ENCODE peak calls at places on chromosomes 11 and 22, in eight cellular contexts. N is BJ; M is uterus; L is brain microvascular endothelial cell; A is CD8-positive, alpha-beta T cell; K is astrocyte of the spinal cord; O is spleen; J is body of pancreas. V is an unnamed sample.

GRCh38 chr22:42906605-42907338 is 49.7 kb upstream of the ARFGAP3 start:
- DNase-seq in N (no peak), O (no peak), K (no peak), A (no peak), M (peak), J (no peak), L (no peak), V (no peak)

GRCh38 chr11:28981331-28981865 is 873.2 kb downstream of the METTL15 start:
- DNase-seq in K (peak), N (no peak), O (no peak), L (peak), M (no peak), A (no peak), J (no peak), V (no peak)

GRCh38 chr22:33785283-33785991 is 134.8 kb downstream of the LARGE1 start:
- DNase-seq in N (peak), A (no peak), O (no peak), M (no peak), J (no peak), L (peak), K (peak), V (no peak)

GRCh38 chr11:62142043-62142375 is 18.2 kb downstream of the INCENP start:
- DNase-seq in M (no peak), O (peak), A (no peak), L (no peak), J (no peak), K (no peak), N (no peak), V (no peak)

GRCh38 chr11:33116535-33116934 is 44.7 kb downstream of the CSTF3 start:
- DNase-seq in J (no peak), M (no peak), L (no peak), K (peak), A (no peak), O (no peak), N (no peak), V (no peak)

GRCh38 chr11:120239713-120240640 is at the start of gene POU2F3:
- DNase-seq in O (peak), L (no peak), J (peak), N (no peak), K (no peak), A (no peak), M (no peak), V (no peak)

GRCh38 chr11:118911113-118911879 is 14.4 kb downstream of the BCL9L start:
- DNase-seq in K (peak), J (no peak), A (no peak), O (peak), N (no peak), L (no peak), M (peak), V (no peak)

GRCh38 chr11:118895093-118896039 is 11.7 kb downstream of the CXCR5 start:
- DNase-seq in A (peak), N (no peak), K (no peak), M (no peak), L (no peak), J (no peak), O (peak), V (no peak)

GRCh38 chr11:67442504-67443398 is 525 bp downstream of the CORO1B start:
- DNase-seq in L (no peak), J (no peak), A (no peak), N (no peak), O (peak), M (no peak), K (no peak), V (no peak)

GRCh38 chr11:1382429-1382828 is 7.3 kb upstream of the BRSK2 start:
- DNase-seq in M (no peak), A (no peak), L (no peak), K (no peak), O (peak), J (no peak), N (no peak), V (no peak)

GRCh38 chr22:32334640-32335365 is 22.9 kb upstream of the RFPL3 start:
- DNase-seq in J (peak), O (no peak), K (no peak), M (no peak), N (no peak), A (no peak), L (no peak), V (no peak)

GRCh38 chr22:17087176-17088131 is 2.7 kb downstream of the IL17RA start:
- DNase-seq in J (no peak), N (no peak), M (no peak), L (peak), O (no peak), A (peak), K (peak), V (no peak)

GRCh38 chr11:19519912-19520641 is 192.6 kb upstream of the NAV2 start:
- DNase-seq in K (no peak), A (no peak), O (no peak), M (no peak), N (no peak), L (no peak), J (no peak), V (no peak)

GRCh38 chr11:92380882-92381281 is 156.3 kb downstream of the FAT3 start:
- DNase-seq in J (no peak), A (no peak), O (no peak), K (peak), M (no peak), N (peak), L (peak), V (no peak)

GRCh38 chr22:30781271-30781875 is 86.7 kb downstream of the OSBP2 start:
- DNase-seq in N (no peak), M (no peak), O (no peak), J (no peak), K (peak), A (no peak), L (no peak), V (no peak)

GRCh38 chr11:41879186-41879738 is 419.8 kb upstream of the LRRC4C start:
- DNase-seq in J (no peak), K (peak), M (no peak), L (peak), A (no peak), O (no peak), N (peak), V (no peak)

GRCh38 chr11:129959687-129960086 is 42.9 kb downstream of the PRDM10 start:
- DNase-seq in N (no peak), O (no peak), K (no peak), M (no peak), A (no peak), L (no peak), J (no peak), V (no peak)

GRCh38 chr11:72828081-72828567 is 13.9 kb downstream of the ATG16L2 start:
- DNase-seq in N (no peak), O (no peak), M (peak), L (no peak), A (no peak), K (peak), J (no peak), V (no peak)

GRCh38 chr11:112965601-112966125 is 4.4 kb downstream of the NCAM1 start:
- DNase-seq in A (no peak), M (no peak), J (no peak), O (no peak), K (no peak), L (no peak), N (no peak), V (no peak)

GRCh38 chr11:29282088-29282487 is 734.7 kb downstream of the KCNA4 start:
- DNase-seq in K (peak), M (no peak), A (no peak), O (no peak), L (peak), J (no peak), N (peak), V (no peak)

GRCh38 chr11:94734563-94735275 is 33.4 kb upstream of the AMOTL1 start:
- DNase-seq in L (no peak), A (no peak), O (no peak), K (peak), M (no peak), N (no peak), J (no peak), V (no peak)

GRCh38 chr11:31160504-31161422 is 208.8 kb downstream of the DCDC1 start:
- DNase-seq in M (no peak), L (no peak), O (no peak), J (no peak), N (no peak), A (no peak), K (no peak), V (no peak)

GRCh38 chr11:8765294-8765693 is 82.7 kb downstream of the RPL27A start:
- DNase-seq in N (no peak), A (no peak), L (peak), K (peak), J (no peak), O (no peak), M (peak), V (no peak)

GRCh38 chr11:47437746-47438418 is 11.1 kb downstream of the RAPSN start:
- DNase-seq in L (no peak), K (no peak), A (no peak), J (peak), N (no peak), M (no peak), O (no peak), V (no peak)

GRCh38 chr11:16299884-16300778 is 56.2 kb downstream of the SOX6 start:
- DNase-seq in J (no peak), N (no peak), K (no peak), M (no peak), L (no peak), A (no peak), O (no peak), V (no peak)

GRCh38 chr11:115153731-115154354 is 350.4 kb downstream of the CADM1 start:
- DNase-seq in J (no peak), A (no peak), K (no peak), O (no peak), M (no peak), L (no peak), N (no peak), V (no peak)

GRCh38 chr11:115148101-115148500 is 356.1 kb downstream of the CADM1 start:
- DNase-seq in O (no peak), M (no peak), J (no peak), A (no peak), L (no peak), K (no peak), N (no peak), V (no peak)

GRCh38 chr11:115148691-115149090 is 355.5 kb downstream of the CADM1 start:
- DNase-seq in K (no peak), A (no peak), J (no peak), O (no peak), L (no peak), M (no peak), N (no peak), V (no peak)

GRCh38 chr11:115153135-115153534 is 351.1 kb downstream of the CADM1 start:
- DNase-seq in N (no peak), L (no peak), A (no peak), M (no peak), K (peak), O (no peak), J (no peak), V (no peak)

DNA sequence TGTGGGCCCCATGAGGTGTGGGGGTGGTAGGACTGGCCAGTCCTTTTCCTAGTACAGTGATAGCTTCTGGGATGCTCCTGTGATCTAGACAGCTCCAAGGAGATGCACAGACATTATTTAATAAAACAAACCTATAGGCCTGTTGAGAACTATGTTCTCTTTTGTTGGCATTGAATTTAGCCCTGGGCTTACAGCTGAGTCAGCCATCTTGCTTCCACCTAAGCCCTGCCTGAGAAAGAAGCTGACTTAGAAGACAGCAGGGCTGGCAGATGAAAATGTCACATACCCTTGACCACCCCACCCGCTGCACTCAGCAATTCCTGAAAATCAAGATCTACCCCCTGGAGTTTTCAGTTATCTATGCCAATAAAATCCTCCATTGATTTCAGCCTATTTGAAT is 353.2 kb downstream of the CADM1 start:
- DNase-seq in L (no peak), K (no peak), A (no peak), J (no peak), M (no peak), N (no peak), O (no peak), V (no peak)
- H3K4me3 ChIP-seq in L (no peak), K (no peak), A (no peak), J (no peak), M (no peak), N (no peak), O (no peak), V (no peak)

GRCh38 chr11:57322881-57323467 is 1.8 kb downstream of the TNKS1BP1 start:
- DNase-seq in N (no peak), O (no peak), L (no peak), M (no peak), A (no peak), K (no peak), J (no peak), V (no peak)

GRCh38 chr11:57324154-57324885 is 432 bp downstream of the TNKS1BP1 start:
- DNase-seq in L (peak), A (no peak), K (peak), N (no peak), O (peak), J (peak), M (peak), V (no peak)

GRCh38 chr11:57321996-57322880 is 2.5 kb downstream of the TNKS1BP1 start:
- DNase-seq in N (peak), K (peak), J (peak), A (peak), M (peak), L (peak), O (no peak), V (peak)

GRCh38 chr11:57324886-57325734 is at the start of gene TNKS1BP1:
- DNase-seq in L (peak), O (peak), K (peak), J (peak), N (peak), M (peak), A (peak), V (peak)

GRCh38 chr11:57323503-57324153 is 1.1 kb downstream of the TNKS1BP1 start:
- DNase-seq in O (no peak), J (no peak), A (no peak), L (peak), K (peak), N (no peak), M (no peak), V (no peak)
- TF ChIP-seq CTCF in O (no peak), J (no peak), A (no peak), L (peak), K (peak), N (peak), M (no peak), V (peak)

GRCh38 chr22:35834080-35834479 is 116.4 kb downstream of the APOL5 start:
- DNase-seq in L (no peak), M (no peak), K (no peak), J (no peak), O (no peak), N (no peak), A (no peak), V (no peak)
- H3K4me3 ChIP-seq in L (no peak), M (no peak), K (no peak), J (no peak), O (no peak), N (peak), A (no peak), V (no peak)

DNA sequence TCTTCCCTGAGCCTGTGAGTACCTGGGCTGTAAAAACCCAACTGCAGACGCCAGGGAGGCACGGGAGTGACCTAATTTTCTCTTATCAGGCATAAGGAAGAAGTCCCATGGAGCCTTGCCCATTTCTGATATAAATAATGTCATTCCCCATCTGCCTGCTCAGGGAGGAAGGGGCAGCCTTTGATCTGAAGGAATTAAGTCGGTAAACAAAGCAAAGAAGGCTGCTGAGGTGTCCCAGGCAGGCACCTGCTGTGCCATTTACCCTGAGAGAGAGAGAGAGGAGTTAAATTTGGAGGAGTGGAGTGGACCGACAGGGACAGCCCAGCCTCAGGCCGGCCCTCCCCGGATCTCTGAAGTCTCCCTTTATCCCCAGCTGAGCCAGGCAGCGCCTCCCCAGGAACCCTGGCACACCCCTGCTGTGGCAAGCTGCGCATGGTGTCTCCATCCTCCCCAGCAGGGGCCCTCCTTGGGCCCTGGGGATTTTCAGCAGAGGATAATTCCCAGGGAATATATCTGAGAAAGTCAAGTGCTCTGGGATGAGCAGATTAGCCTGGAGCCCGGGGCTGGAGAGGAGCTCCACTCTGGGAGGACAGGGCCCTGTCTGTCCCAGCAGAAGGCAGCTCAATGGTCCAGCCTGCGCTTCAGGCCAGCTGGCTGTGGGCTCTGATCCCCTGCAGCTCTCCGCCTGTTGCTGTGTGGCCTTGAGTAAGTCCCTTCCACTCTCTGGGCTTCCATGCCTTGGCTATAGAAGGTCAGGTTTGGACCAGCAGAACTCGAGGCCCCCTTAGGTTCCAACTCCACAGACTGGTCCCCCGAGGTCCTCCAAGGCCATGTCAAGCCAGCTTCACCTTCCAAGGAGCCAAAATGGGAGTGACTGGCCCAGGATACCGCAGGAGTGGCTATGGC is 17.5 kb upstream of the CABP7 start:
- DNase-seq in M (no peak), K (no peak), A (no peak), O (no peak), J (no peak), L (no peak), N (no peak), V (no peak)
- TF ChIP-seq CTCF in M (no peak), K (no peak), A (no peak), O (no peak), J (no peak), L (peak), N (no peak), V (peak)

GRCh38 chr11:35523861-35524260 is 1.6 kb downstream of the PAMR1 start:
- DNase-seq in J (no peak), K (no peak), L (no peak), A (no peak), M (peak), N (no peak), O (no peak), V (no peak)
- H3K4me3 ChIP-seq in J (no peak), K (peak), L (peak), A (no peak), M (peak), N (peak), O (no peak), V (no peak)

V was measured in retinal pigment epithelial cell.